ENCODE peak calls at places on chromosomes 13 and 19, in four cellular contexts. J, C, N and K are unnamed samples.

GRCh38 chr19:56637976-56638555 is 4.9 kb upstream of the SMIM17 start:
- DNase-seq in J (peak; percentile 65), C (peak; percentile 74), N (no peak), K (peak; percentile 74)

GRCh38 chr19:17794731-17795494 is at the start of gene B3GNT3:
- DNase-seq in J (no peak), C (no peak), N (no peak), K (no peak)

GRCh38 chr13:46639033-46639981 is 86.3 kb downstream of the LRCH1 start:
- DNase-seq in J (no peak), C (no peak), N (no peak), K (no peak)

GRCh38 chr13:49681837-49682236 is 9.4 kb downstream of the EBPL start:
- DNase-seq in J (peak; percentile 55), C (peak; percentile 15), N (no peak), K (peak; percentile 46)

GRCh38 chr19:12666305-12667048 is at the start of the genes MAN2B1 and WDR83:
- DNase-seq in J (peak; percentile 52), C (peak; percentile 48), N (peak; percentile 88), K (peak; percentile 40)

GRCh38 chr19:50003810-50004419 is 21.3 kb downstream of the VRK3 start:
- DNase-seq in J (peak; percentile 97), C (peak; percentile 95), N (peak; percentile 87), K (peak; percentile 80)

GRCh38 chr13:91722267-91722884 is 324.0 kb downstream of the GPC5 start:
- DNase-seq in J (peak; percentile 18), C (peak; percentile 64), N (no peak), K (peak; percentile 17)

GRCh38 chr13:99990045-99990977 is 8.7 kb downstream of the ZIC2 start:
- DNase-seq in J (no peak), C (no peak), N (no peak), K (no peak)

GRCh38 chr13:103694033-103694432 is 627.8 kb upstream of the SLC10A2 start:
- DNase-seq in J (no peak), C (no peak), N (no peak), K (no peak)

GRCh38 chr13:85261757-85262346 is 537.4 kb downstream of the SLITRK6 start:
- DNase-seq in J (peak; percentile 12), C (peak; percentile 39), N (no peak), K (peak; percentile 0)

GRCh38 chr19:47609885-47610545 is 1.1 kb downstream of the BICRA start:
- DNase-seq in J (peak; percentile 26), C (peak; percentile 38), N (peak; percentile 71), K (peak; percentile 50)

GRCh38 chr19:31560771-31561080 is 211.5 kb upstream of the TSHZ3 start:
- DNase-seq in J (no peak), C (no peak), N (no peak), K (no peak)

GRCh38 chr19:12779162-12779993 is 4.0 kb upstream of the HOOK2 start:
- DNase-seq in J (peak; percentile 77), C (peak; percentile 93), N (peak; percentile 82), K (peak; percentile 93)

GRCh38 chr19:55442372-55443044 is 592 bp downstream of the SHISA7 start:
- DNase-seq in J (no peak), C (no peak), N (no peak), K (no peak)

GRCh38 chr19:53328967-53329366 is 4.6 kb upstream of the ZNF845 start:
- DNase-seq in J (peak; percentile 4), C (peak; percentile 69), N (peak; percentile 73), K (peak; percentile 44)
- H3K4me3 ChIP-seq in J (no peak overlapping the region), C (no peak overlapping the region), N (no peak overlapping the region), K (no peak overlapping the region)

GRCh38 chr19:51783373-51783772 is 11.6 kb upstream of the FPR3 start:
- DNase-seq in J (no peak), C (no peak), N (no peak), K (peak; percentile 38)
- TF ChIP-seq CTCF in J (peak; percentile 25), C (peak; percentile 23), N (no peak), K (peak; percentile 48)

GRCh38 chr13:98092888-98093287 is 50.0 kb upstream of the FARP1 start:
- DNase-seq in J (no peak), C (no peak), N (no peak), K (no peak)

GRCh38 chr13:98089826-98090225 is 53.1 kb upstream of the FARP1 start:
- DNase-seq in J (peak; percentile 47), C (no peak), N (no peak), K (peak; percentile 11)

GRCh38 chr13:98094678-98095266 is 48.1 kb upstream of the FARP1 start:
- DNase-seq in J (no peak), C (no peak), N (no peak), K (no peak)

GRCh38 chr13:98083936-98084335 is 59.0 kb upstream of the FARP1 start:
- DNase-seq in J (peak; percentile 15), C (no peak), N (no peak), K (peak; percentile 17)

DNA sequence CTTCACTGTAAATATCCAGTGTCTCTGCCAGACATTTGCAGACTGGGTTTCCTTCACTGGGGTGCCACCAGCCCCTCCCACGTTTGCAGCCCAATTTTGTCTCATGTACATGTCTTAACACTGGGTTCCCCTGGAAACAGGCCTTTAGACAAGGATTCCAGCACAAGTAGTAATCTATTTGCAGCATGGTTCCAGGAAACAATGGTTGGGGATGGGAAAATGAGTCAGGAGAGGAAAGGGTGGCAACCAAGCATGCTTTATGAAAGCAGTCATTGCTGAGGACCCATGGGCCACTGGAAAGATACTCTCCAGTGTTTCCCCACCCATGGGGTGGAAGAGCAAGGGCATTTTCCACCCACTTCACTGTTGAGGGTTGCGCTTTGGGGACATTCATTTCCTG is 53.6 kb upstream of the FARP1 start:
- DNase-seq in J (peak; percentile 76), C (no peak), N (no peak), K (peak; percentile 30)
- H3K4me3 ChIP-seq in J (no peak overlapping the region), C (no peak overlapping the region), N (no peak overlapping the region), K (no peak overlapping the region)

DNA sequence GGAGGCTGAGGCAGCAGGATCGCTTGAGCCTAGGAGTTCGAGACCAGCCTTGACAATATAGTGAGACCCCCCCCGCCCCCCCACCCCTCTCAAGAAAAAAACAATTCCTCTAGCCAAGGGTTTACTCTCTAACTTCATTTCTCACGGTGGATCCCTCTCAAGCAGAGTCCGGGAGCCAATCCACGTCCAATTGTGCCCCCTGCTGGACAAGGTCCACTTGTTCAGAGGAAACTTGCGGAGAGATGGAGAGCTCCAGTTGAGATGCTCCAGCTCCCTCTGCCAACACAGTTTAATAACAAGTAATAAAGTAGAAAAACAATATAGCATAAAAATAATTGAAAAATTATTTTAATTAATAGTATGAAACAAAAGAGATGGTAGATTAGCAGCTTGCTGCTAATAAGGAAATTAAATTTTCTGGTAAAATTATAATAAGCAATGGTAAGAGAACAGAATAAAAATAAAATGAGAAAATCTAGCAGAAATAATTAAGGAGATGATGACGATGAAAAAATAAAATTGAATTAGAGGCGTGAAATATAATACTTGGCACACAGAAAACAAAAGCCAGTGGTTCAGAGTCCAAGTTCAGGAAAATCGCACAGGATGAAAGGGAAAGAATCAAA is 14.5 kb upstream of the SIGLEC14 start:
- DNase-seq in J (peak; percentile 72), C (peak; percentile 79), N (no peak), K (peak; percentile 79)
- TF ChIP-seq CTCF in J (peak; percentile 61), C (peak; percentile 71), N (peak; percentile 34), K (peak; percentile 79)

GRCh38 chr13:34383728-34384127 is 558.3 kb upstream of the NBEA start:
- DNase-seq in J (no peak), C (no peak), N (no peak), K (no peak)
- H3K4me3 ChIP-seq in J (no peak overlapping the region), C (no peak overlapping the region), N (no peak overlapping the region), K (no peak overlapping the region)

GRCh38 chr13:113842336-113843062 is 21.4 kb downstream of the GAS6 start:
- DNase-seq in J (no peak), C (no peak), N (no peak), K (no peak)

GRCh38 chr13:113841355-113841653 is 22.6 kb downstream of the GAS6 start:
- DNase-seq in J (no peak), C (no peak), N (no peak), K (no peak)

GRCh38 chr13:113838711-113839201 is 25.1 kb downstream of the GAS6 start:
- DNase-seq in J (no peak), C (no peak), N (no peak), K (no peak)

GRCh38 chr13:113839536-113840204 is 24.2 kb downstream of the GAS6 start:
- DNase-seq in J (no peak), C (no peak), N (no peak), K (no peak)

DNA sequence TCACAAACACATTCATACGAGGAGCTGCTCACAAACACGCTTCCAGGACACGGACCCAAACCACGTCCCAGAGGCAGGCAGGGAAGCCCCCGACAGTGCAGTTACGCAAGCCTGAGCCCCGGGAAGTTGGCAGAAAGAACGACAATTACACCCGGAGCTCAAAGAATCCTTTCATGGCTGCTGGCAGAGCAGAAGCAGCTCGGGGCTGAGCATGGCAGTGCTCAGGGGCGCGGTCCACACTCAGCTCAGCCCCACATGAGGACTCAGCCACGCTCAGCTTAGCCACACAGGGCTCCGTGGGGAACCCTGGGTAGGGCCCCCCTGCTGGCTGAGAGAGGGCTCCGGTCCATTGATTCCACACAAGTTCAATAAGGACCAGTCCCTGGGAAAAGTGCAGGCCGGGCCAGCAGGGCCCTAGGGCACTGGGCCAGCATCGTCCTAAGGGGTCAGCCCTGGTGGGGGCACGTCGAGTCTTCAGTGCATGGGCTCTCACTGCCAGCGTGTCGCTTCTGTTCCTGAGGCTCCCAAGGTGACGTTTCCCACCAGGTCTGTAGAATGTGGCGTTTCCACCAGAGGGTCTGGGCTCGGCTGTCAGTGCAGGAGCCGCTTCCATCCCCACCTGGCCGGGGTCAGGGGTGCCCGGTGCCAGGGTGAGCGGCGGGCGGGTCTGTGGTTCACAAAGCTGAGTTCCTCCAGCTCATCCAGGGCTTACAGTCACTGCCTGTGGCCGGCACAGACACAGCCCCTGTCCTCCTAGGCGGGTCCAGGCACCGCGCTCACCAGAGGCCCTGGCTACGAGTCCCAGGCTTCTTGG is 23.1 kb downstream of the GAS6 start:
- DNase-seq in J (no peak), C (peak; percentile 34), N (no peak), K (no peak)
- TF ChIP-seq CTCF in J (no peak), C (no peak), N (no peak), K (no peak)

GRCh38 chr19:11478167-11479089 is 2.4 kb downstream of the ELAVL3 start:
- DNase-seq in J (no peak), C (no peak), N (no peak), K (no peak)
- H3K4me3 ChIP-seq in J (no peak overlapping the region), C (no peak overlapping the region), N (no peak overlapping the region), K (no peak overlapping the region)

GRCh38 chr13:112840472-112841302 is 128.3 kb upstream of the MCF2L start:
- DNase-seq in J (no peak), C (no peak), N (no peak), K (no peak)

GRCh38 chr13:112843392-112844250 is 125.4 kb upstream of the MCF2L start:
- DNase-seq in J (no peak), C (no peak), N (no peak), K (no peak)

GRCh38 chr13:112844411-112844810 is 124.6 kb upstream of the MCF2L start:
- DNase-seq in J (no peak), C (no peak), N (no peak), K (no peak)

GRCh38 chr13:112842931-112843391 is 126.1 kb upstream of the MCF2L start:
- DNase-seq in J (no peak), C (no peak), N (no peak), K (no peak)

DNA sequence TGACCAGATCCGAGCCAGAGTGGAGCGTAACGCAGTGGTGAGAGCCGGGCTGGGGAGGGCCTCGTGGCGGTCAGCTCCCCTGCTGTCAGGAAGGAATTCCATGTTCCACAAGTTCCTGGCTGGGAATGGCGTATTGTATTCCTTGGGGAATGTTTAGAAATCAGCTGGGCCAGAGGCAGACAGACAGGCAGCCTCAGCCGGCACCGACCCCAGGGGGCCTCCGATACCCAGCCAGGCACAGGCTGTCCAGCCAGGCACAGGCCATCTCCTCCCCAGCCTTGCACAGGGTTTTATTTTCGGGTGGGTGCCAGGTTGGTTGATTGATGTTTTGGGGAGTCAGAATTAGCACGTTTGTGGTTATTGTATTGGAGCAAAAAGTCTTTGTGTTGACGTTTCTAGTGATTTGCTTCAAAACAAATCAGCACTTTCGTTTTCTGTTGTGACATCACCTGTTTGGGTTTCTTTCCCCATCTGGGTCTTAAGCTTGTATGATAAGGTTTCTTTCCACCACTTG is 126.6 kb upstream of the MCF2L start:
- DNase-seq in J (no peak), C (no peak), N (peak; percentile 80), K (peak; percentile 44)
- TF ChIP-seq CTCF in J (no peak), C (no peak), N (no peak), K (no peak)